ENCODE peak calls at places on chromosomes 5 and 9, in eight cellular contexts. T is lower lobe of right lung; L is endothelial cell; N is psoas muscle; Z is stimulated activated CD4-positive, alpha-beta T cell treated with anti-CD3 and anti-CD28 coated beads, Interleukin-4, amount 100 ng/mL, for 4 hours; V is NCI-H187; H is SK-MEL-5; Y is EH. O is an unnamed sample.
A peak's percentile ranks its signal among the peaks of the same experiment; 100 is the strongest.

GRCh38 chr5:108078882-108079281 is 303.0 kb downstream of the FBXL17 start:
- DNase-seq in T (no peak), L (no peak), N (no peak), Z (no peak), V (no peak), H (no peak), Y (no peak), O (no peak)

GRCh38 chr5:62418462-62419076 is 6.0 kb downstream of the IPO11 start:
- DNase-seq in T (no peak), L (no peak), N (no peak), Z (no peak), V (no peak), H (no peak), Y (no peak), O (no peak)

GRCh38 chr9:94860678-94861588 is 134.4 kb downstream of the AOPEP start:
- DNase-seq in T (no peak), L (no peak), N (no peak), Z (peak; percentile 60), V (no peak), H (no peak), Y (peak; percentile 93), O (no peak)

GRCh38 chr5:175658299-175659145 is 651 bp downstream of the HRH2 start:
- DNase-seq in T (peak; percentile 67), L (peak; percentile 29), N (no peak), Z (peak; percentile 21), V (no peak), H (no peak), Y (no peak), O (peak; percentile 11)

GRCh38 chr5:167903243-167903642 is 388.2 kb upstream of the WWC1 start:
- DNase-seq in T (no peak), L (no peak), N (no peak), Z (no peak), V (no peak), H (no peak), Y (no peak), O (no peak)

GRCh38 chr9:122951056-122951455 is 10.2 kb downstream of the RABGAP1 start:
- DNase-seq in T (no peak), L (no peak), N (no peak), Z (no peak), V (no peak), H (no peak), Y (no peak), O (no peak)

GRCh38 chr9:132409828-132410528 is at the start of gene CFAP77:
- DNase-seq in T (peak; percentile 64), L (peak; percentile 68), N (peak; percentile 58), Z (no peak), V (no peak), H (peak; percentile 38), Y (peak; percentile 63), O (peak; percentile 73)

GRCh38 chr5:80225189-80225588 is 30.7 kb downstream of the SERINC5 start:
- DNase-seq in T (no peak), L (no peak), N (no peak), Z (no peak), V (no peak), H (no peak), Y (no peak), O (no peak)

GRCh38 chr9:125176632-125177031 is 13.0 kb downstream of the PPP6C start:
- DNase-seq in T (no peak), L (no peak), N (no peak), Z (no peak), V (no peak), H (no peak), Y (peak; percentile 47), O (no peak)

GRCh38 chr5:116502097-116502496 is 72.5 kb downstream of the SEMA6A start:
- DNase-seq in T (no peak), L (no peak), N (no peak), Z (no peak), V (no peak), H (no peak), Y (no peak), O (no peak)

GRCh38 chr5:40413747-40414146 is 266.0 kb upstream of the PTGER4 start:
- DNase-seq in T (no peak), L (no peak), N (no peak), Z (no peak), V (no peak), H (no peak), Y (peak; percentile 85), O (no peak)

GRCh38 chr5:171762016-171762415 is 23.6 kb upstream of the SMIM23 start:
- DNase-seq in T (no peak), L (no peak), N (no peak), Z (no peak), V (no peak), H (no peak), Y (no peak), O (no peak)

GRCh38 chr9:69882998-69883565 is 62.5 kb downstream of the CFAP95 start:
- DNase-seq in T (no peak), L (no peak), N (no peak), Z (no peak), V (no peak), H (no peak), Y (peak; percentile 34), O (no peak)

GRCh38 chr9:123343428-123344272 is 12.3 kb upstream of the CRB2 start:
- DNase-seq in T (no peak), L (no peak), N (no peak), Z (no peak), V (no peak), H (no peak), Y (no peak), O (no peak)

GRCh38 chr9:33463151-33463550 is 10.6 kb downstream of the NOL6 start:
- DNase-seq in T (peak; percentile 37), L (no peak), N (peak; percentile 39), Z (no peak), V (no peak), H (no peak), Y (no peak), O (no peak)

GRCh38 chr5:83645936-83646335 is 74.7 kb downstream of the HAPLN1 start:
- DNase-seq in T (no peak), L (no peak), N (no peak), Z (no peak), V (no peak), H (no peak), Y (peak; percentile 3), O (no peak)

GRCh38 chr5:80283360-80283759 is 27.5 kb upstream of the SERINC5 start:
- DNase-seq in T (no peak), L (no peak), N (no peak), Z (no peak), V (no peak), H (no peak), Y (no peak), O (no peak)

GRCh38 chr9:70133253-70134208 is 89.9 kb downstream of the MAMDC2 start:
- DNase-seq in T (no peak), L (no peak), N (no peak), Z (no peak), V (no peak), H (no peak), Y (peak; percentile 45), O (no peak)

GRCh38 chr9:34550681-34551270 is 28.0 kb upstream of the ENHO start:
- DNase-seq in T (no peak), L (no peak), N (no peak), Z (no peak), V (no peak), H (no peak), Y (no peak), O (no peak)

GRCh38 chr5:158727771-158728311 is 371.9 kb downstream of the EBF1 start:
- DNase-seq in T (no peak), L (peak; percentile 18), N (peak; percentile 60), Z (no peak), V (no peak), H (peak; percentile 92), Y (no peak), O (no peak)

GRCh38 chr5:172858990-172859811 is 25.1 kb downstream of the ERGIC1 start:
- DNase-seq in T (peak; percentile 69), L (no peak), N (peak; percentile 89), Z (no peak), V (no peak), H (no peak), Y (peak; percentile 93), O (no peak)

GRCh38 chr5:134026521-134027202 is 21.9 kb upstream of the VDAC1 start:
- DNase-seq in T (no peak), L (peak; percentile 64), N (peak; percentile 63), Z (peak; percentile 47), V (no peak), H (peak; percentile 77), Y (peak; percentile 67), O (peak; percentile 46)

GRCh38 chr5:63613430-63613829 is 348.8 kb downstream of the HTR1A start:
- DNase-seq in T (no peak), L (no peak), N (no peak), Z (no peak), V (no peak), H (peak; percentile 38), Y (no peak), O (no peak)

GRCh38 chr5:126865299-126865698 is 88.4 kb downstream of the LMNB1 start:
- DNase-seq in T (no peak), L (no peak), N (no peak), Z (no peak), V (no peak), H (no peak), Y (peak; percentile 83), O (no peak)

GRCh38 chr5:178116406-178116885 is 3.1 kb downstream of the N4BP3 start:
- DNase-seq in T (no peak), L (no peak), N (no peak), Z (peak; percentile 76), V (no peak), H (no peak), Y (no peak), O (no peak)

O was measured in neuronal stem cell.